ENCODE peak calls at places on chromosomes 5 and 9, in six cellular contexts. I is IMR-90, D is suprapubic skin, T is adrenal gland, P is A549, M is HCT116. Z is an unnamed sample.

GRCh38 chr5:43401827-43402226 is 10.4 kb downstream of the CCL28 start:
- DNase-seq in I (peak), D (no peak), T (no peak), M (peak), P (peak), Z (no peak)

GRCh38 chr9:126504086-126504976 is 109.4 kb upstream of the LMX1B start:
- DNase-seq in T (no peak), M (no peak), I (no peak), P (no peak), D (no peak), Z (no peak)

GRCh38 chr5:100858987-100859545 is 44.0 kb downstream of the ST8SIA4 start:
- DNase-seq in D (no peak), P (no peak), M (no peak), I (no peak), T (no peak), Z (no peak)

GRCh38 chr5:87900419-87900818 is 368.2 kb downstream of the TMEM161B start:
- DNase-seq in I (no peak), D (no peak), T (no peak), P (no peak), M (no peak), Z (no peak)

GRCh38 chr5:59483971-59484472 is 409.5 kb downstream of the PDE4D start:
- DNase-seq in I (peak), P (no peak), D (no peak), M (no peak), T (no peak), Z (no peak)

GRCh38 chr5:31280210-31280609 is 86.7 kb downstream of the CDH6 start:
- DNase-seq in T (no peak), D (no peak), I (peak), M (no peak), P (no peak), Z (no peak)

GRCh38 chr5:31987985-31988710 is 186.0 kb downstream of the GOLPH3 start:
- DNase-seq in D (peak), T (peak), M (peak), P (peak), I (peak), Z (no peak)

GRCh38 chr5:159956074-159956473 is 39.8 kb downstream of the ADRA1B start:
- DNase-seq in D (no peak), M (no peak), T (no peak), P (no peak), I (peak), Z (no peak)

GRCh38 chr5:159712672-159713071 is 203.6 kb upstream of the ADRA1B start:
- DNase-seq in D (no peak), P (no peak), M (no peak), I (peak), T (no peak), Z (no peak)

GRCh38 chr5:170389250-170389902 is at the start of gene KCNMB1:
- DNase-seq in P (no peak), M (no peak), T (peak), I (no peak), D (no peak), Z (no peak)

GRCh38 chr9:18394847-18395355 is 79.1 kb upstream of the ADAMTSL1 start:
- DNase-seq in T (no peak), M (no peak), I (no peak), P (no peak), D (no peak), Z (no peak)

GRCh38 chr9:122396622-122397148 is 25.9 kb downstream of the PTGS1 start:
- DNase-seq in T (no peak), I (peak), D (no peak), P (no peak), M (no peak), Z (no peak)

GRCh38 chr5:102811962-102812361 is 56.9 kb downstream of the PAM start:
- DNase-seq in D (no peak), T (no peak), P (peak), I (peak), M (peak), Z (no peak)

DNA sequence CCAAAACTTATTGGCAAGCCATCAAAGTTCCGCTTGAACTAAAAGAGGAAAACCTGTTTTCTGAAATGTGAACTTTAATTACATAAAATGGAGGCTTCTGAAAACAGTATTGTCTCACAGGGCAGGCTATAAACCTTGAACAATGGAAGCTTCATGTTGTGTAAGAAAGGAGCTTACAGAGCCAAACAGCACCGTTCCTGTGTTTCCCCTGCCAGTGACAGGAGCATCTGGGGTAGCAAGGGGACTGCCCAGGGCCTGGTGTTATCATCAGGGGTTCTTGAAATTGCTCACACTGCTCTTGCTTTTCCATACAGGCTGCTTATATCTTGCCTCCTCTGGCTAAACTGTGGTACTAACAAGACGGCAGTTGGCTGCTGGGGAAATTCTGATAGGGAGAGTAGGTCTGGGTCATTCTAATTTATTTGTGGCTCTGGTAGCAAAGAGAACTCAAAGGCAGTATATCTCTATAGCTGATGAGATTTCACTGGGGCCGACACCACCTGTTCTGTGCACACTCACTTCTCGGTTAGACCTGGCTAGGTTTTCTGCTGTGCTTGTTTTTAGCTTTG is 40.4 kb downstream of the BASP1 start:
- DNase-seq in T (no peak), D (no peak), I (peak), P (no peak), M (no peak), Z (no peak)
- TF ChIP-seq CTCF in T (no peak), D (no peak), I (no peak), P (no peak), M (no peak), Z (no peak)

DNA sequence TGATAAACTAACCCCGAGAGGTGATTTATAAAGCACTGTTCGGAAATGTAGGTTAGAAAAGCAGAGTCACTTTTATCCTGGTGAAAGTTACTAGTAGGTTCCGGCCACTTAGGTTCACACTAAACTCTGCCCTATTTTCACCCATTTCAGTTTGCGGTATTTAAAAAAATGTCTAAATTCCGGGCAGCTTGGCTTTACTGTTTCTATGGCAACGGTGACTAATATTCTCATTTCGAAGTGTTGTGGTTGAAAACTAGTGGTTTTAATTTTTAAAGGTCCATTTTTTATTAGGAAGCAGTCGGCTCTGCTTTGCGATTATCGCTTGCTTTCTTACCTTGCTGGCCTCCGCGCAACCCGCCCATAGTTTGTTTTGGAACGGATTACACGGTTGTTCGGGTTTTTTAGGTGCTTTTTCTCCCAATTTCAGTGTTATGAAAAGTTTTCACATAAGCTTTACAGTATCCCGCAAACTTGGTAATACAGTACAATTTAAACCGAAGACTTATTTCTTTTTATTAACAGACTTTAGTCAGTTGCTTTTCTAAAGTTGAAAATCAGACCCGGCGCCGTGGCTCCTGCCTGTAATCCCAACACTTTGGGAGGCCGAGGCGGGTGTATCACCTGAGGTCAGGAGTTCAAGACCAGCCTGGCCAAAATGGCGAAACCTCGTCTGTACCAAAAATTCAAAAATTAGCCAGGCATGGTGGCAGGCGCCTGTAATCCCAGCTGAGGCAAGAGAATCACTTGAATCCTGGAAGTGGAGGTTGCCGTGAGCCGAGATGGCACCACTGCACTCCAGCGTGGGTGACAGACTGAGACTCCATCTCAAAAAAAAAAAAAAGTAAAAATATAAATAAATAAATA is 1.6 kb downstream of the KDM4C start:
- DNase-seq in I (peak), D (no peak), M (peak), P (peak), T (peak), Z (peak)
- H3K4me3 ChIP-seq in I (peak), D (peak), M (peak), P (peak), T (peak), Z (peak)

DNA sequence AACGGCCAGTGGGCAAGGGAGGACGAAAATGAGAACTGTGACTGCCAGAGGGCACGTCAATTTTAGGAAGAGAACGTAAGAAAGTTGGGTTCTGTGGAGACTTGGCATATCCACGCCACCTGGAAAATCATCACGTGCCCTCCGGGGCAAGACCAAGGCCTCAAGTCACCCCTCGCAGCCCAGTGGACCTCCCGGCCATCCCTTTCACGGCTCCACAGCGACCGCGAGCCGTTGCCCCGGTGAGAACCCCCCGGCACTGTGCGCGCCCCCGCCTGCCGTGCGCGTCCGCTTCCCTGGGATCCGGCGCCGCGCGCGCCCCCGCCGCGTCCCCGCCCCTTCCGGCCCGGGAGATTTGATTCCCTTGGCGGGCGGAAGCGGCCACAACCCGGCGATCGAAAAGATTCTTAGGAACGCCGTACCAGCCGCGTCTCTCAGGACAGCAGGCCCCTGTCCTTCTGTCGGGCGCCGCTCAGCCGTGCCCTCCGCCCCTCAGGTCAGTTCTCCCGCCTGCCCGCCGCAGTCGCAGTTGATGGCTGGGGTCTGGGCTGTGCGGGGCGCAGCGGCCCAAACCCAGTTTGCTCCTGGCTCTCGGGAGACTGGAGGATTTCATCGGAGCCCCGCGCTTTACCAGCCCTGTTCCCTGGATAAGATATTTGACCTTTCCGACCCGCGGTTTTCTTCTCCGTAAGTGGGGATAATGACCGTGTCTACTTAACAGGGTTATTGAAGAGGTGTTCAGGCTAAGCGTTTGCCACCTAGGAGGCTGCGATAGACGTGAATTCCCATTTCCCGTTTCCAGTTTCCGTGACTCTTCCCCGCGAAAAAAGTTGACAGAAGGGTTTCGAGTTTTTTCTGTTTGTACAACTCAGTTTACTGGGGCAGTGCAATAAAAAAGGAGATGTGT is at the start of gene MELK:
- DNase-seq in P (peak), D (peak), I (peak), T (peak), M (peak), Z (peak)
- TF ChIP-seq POLR2A in P (peak), D (no peak), I (no peak), T (no peak), M (peak), Z (peak)

DNA sequence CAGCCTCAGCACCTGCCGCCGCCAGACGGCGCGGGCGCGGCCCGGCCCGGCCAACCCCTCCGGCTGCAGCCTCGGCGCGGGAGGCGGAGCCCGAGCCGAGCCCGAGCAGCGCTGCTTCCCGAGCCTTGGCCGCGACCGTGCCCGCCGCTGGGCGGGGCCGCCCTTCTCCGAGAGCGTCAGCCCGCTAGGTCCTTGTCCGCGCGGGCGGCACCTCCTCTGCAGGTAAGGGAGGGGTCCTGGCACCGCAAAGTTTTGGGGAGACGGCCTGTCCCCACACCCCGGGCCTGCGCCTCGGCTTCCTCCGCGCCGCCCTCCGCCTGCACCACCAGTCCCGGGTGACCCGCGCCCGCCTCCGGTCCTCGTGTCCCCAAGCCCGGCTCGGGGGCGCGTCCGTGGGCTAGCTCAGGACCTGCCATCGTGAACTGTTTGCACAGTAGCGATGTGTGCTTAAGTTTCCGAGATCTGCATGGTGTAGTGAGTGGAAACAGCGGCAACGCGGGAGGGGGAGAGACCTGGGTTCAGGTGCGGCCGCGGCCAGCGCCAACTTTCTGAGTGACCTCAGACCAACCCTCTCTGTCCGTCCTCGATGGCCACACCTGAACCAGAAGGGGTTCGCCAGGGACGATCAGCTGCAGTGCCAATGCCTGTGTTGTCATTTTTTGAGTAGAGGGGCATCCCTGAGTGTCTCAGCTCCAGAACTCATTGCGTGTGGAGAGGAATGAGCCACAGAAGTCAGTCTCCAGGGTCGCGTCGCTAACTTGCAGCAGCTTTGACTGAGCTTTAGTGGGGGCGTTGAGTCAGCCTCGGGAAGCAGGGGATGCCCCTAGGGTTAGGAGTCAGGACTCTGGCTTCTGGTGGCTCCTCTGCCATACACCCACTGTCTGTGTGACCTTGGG is at the start of gene FRMPD1:
- DNase-seq in M (no peak), I (peak), P (peak), D (no peak), T (peak), Z (peak)
- TF ChIP-seq CTCF in M (no peak), I (no peak), P (peak), D (no peak), T (no peak), Z (no peak)

GRCh38 chr9:116564266-116564793 is 122.8 kb upstream of the TRIM32 start:
- DNase-seq in T (no peak), P (no peak), I (no peak), M (no peak), D (no peak), Z (no peak)

GRCh38 chr9:116565986-116566385 is 121.1 kb upstream of the TRIM32 start:
- DNase-seq in T (no peak), D (no peak), M (no peak), P (no peak), I (no peak), Z (no peak)

GRCh38 chr9:116572095-116572748 is 114.9 kb upstream of the TRIM32 start:
- DNase-seq in P (peak), D (peak), M (peak), I (peak), T (peak), Z (peak)

GRCh38 chr9:116566677-116567488 is 120.2 kb upstream of the TRIM32 start:
- DNase-seq in T (no peak), I (peak), D (no peak), P (peak), M (no peak), Z (no peak)

GRCh38 chr9:116569111-116569510 is 118.0 kb upstream of the TRIM32 start:
- DNase-seq in D (no peak), I (no peak), T (no peak), M (no peak), P (no peak), Z (no peak)
- H3K4me3 ChIP-seq in D (no peak), I (no peak), T (no peak), M (no peak), P (no peak), Z (no peak)